ENCODE peak calls at places on chromosomes 4 and X, in seven cellular contexts. One of them, this sample, is unnamed.

GRCh38 chr4:21656832-21657231 is 291.7 kb downstream of the KCNIP4 start:
- DNase-seq in GM12864: no peak
- DNase-seq in activated T-cell treated with anti-CD3 and anti-CD28 coated beads for 48 hours: no peak
- DNase-seq in nucleus accumbens: no peak
- DNase-seq in endothelial cell: no peak
- DNase-seq in uterus: no peak
- DNase-seq in left ventricle myocardium inferior: no peak
- DNase-seq in this sample: no peak

GRCh38 chrX:72108666-72109065 is 23.0 kb downstream of the RTL5 start:
- DNase-seq in GM12864: no peak
- DNase-seq in activated T-cell treated with anti-CD3 and anti-CD28 coated beads for 48 hours: no peak
- DNase-seq in nucleus accumbens: no peak
- DNase-seq in endothelial cell: no peak
- DNase-seq in uterus: no peak
- DNase-seq in left ventricle myocardium inferior: no peak
- DNase-seq in this sample: no peak

GRCh38 chr4:167234388-167234881 is at the start of gene SPOCK3:
- DNase-seq in GM12864: no peak
- DNase-seq in activated T-cell treated with anti-CD3 and anti-CD28 coated beads for 48 hours: no peak
- DNase-seq in nucleus accumbens: peak
- DNase-seq in endothelial cell: peak
- DNase-seq in uterus: no peak
- DNase-seq in left ventricle myocardium inferior: peak
- DNase-seq in this sample: peak

GRCh38 chrX:49186125-49187027 is at the start of gene PRICKLE3:
- DNase-seq in GM12864: no peak
- DNase-seq in activated T-cell treated with anti-CD3 and anti-CD28 coated beads for 48 hours: peak
- DNase-seq in nucleus accumbens: no peak
- DNase-seq in endothelial cell: peak
- DNase-seq in uterus: peak
- DNase-seq in left ventricle myocardium inferior: peak
- DNase-seq in this sample: peak

GRCh38 chr4:151417164-151417571 is 8.2 kb downstream of the FHIP1A start:
- DNase-seq in GM12864: no peak
- DNase-seq in activated T-cell treated with anti-CD3 and anti-CD28 coated beads for 48 hours: no peak
- DNase-seq in nucleus accumbens: no peak
- DNase-seq in endothelial cell: no peak
- DNase-seq in uterus: no peak
- DNase-seq in left ventricle myocardium inferior: no peak
- DNase-seq in this sample: no peak

GRCh38 chr4:124712417-124713212 is at the start of gene ANKRD50:
- DNase-seq in GM12864: peak
- DNase-seq in activated T-cell treated with anti-CD3 and anti-CD28 coated beads for 48 hours: peak
- DNase-seq in nucleus accumbens: peak
- DNase-seq in endothelial cell: peak
- DNase-seq in uterus: peak
- DNase-seq in left ventricle myocardium inferior: peak
- DNase-seq in this sample: peak

GRCh38 chr4:161931089-161931488 is 232.7 kb downstream of the FSTL5 start:
- DNase-seq in GM12864: no peak
- DNase-seq in activated T-cell treated with anti-CD3 and anti-CD28 coated beads for 48 hours: no peak
- DNase-seq in nucleus accumbens: no peak
- DNase-seq in endothelial cell: no peak
- DNase-seq in uterus: no peak
- DNase-seq in left ventricle myocardium inferior: no peak
- DNase-seq in this sample: no peak

GRCh38 chr4:8114456-8115202 is 44.0 kb downstream of the ABLIM2 start:
- DNase-seq in GM12864: no peak
- DNase-seq in activated T-cell treated with anti-CD3 and anti-CD28 coated beads for 48 hours: no peak
- DNase-seq in nucleus accumbens: no peak
- DNase-seq in endothelial cell: no peak
- DNase-seq in uterus: no peak
- DNase-seq in left ventricle myocardium inferior: no peak
- DNase-seq in this sample: no peak

GRCh38 chrX:50704360-50704759 is 109.6 kb downstream of the SHROOM4 start:
- DNase-seq in GM12864: no peak
- DNase-seq in activated T-cell treated with anti-CD3 and anti-CD28 coated beads for 48 hours: no peak
- DNase-seq in nucleus accumbens: no peak
- DNase-seq in endothelial cell: no peak
- DNase-seq in uterus: no peak
- DNase-seq in left ventricle myocardium inferior: no peak
- DNase-seq in this sample: no peak

GRCh38 chr4:150673793-150674192 is 91.8 kb downstream of the MAB21L2 start:
- DNase-seq in GM12864: no peak
- DNase-seq in activated T-cell treated with anti-CD3 and anti-CD28 coated beads for 48 hours: no peak
- DNase-seq in nucleus accumbens: no peak
- DNase-seq in endothelial cell: no peak
- DNase-seq in uterus: no peak
- DNase-seq in left ventricle myocardium inferior: no peak
- DNase-seq in this sample: no peak

GRCh38 chrX:72297953-72298730 is 7.6 kb downstream of the CITED1 start:
- DNase-seq in GM12864: no peak
- DNase-seq in activated T-cell treated with anti-CD3 and anti-CD28 coated beads for 48 hours: no peak
- DNase-seq in nucleus accumbens: no peak
- DNase-seq in endothelial cell: no peak
- DNase-seq in uterus: no peak
- DNase-seq in left ventricle myocardium inferior: no peak
- DNase-seq in this sample: no peak

GRCh38 chr4:176840166-176840565 is 47.4 kb upstream of the VEGFC start:
- DNase-seq in GM12864: no peak
- DNase-seq in activated T-cell treated with anti-CD3 and anti-CD28 coated beads for 48 hours: no peak
- DNase-seq in nucleus accumbens: no peak
- DNase-seq in endothelial cell: no peak
- DNase-seq in uterus: no peak
- DNase-seq in left ventricle myocardium inferior: no peak
- DNase-seq in this sample: no peak

GRCh38 chrX:41148553-41148952 is 63.3 kb downstream of the USP9X start:
- DNase-seq in GM12864: no peak
- DNase-seq in activated T-cell treated with anti-CD3 and anti-CD28 coated beads for 48 hours: no peak
- DNase-seq in nucleus accumbens: no peak
- DNase-seq in endothelial cell: no peak
- DNase-seq in uterus: no peak
- DNase-seq in left ventricle myocardium inferior: no peak
- DNase-seq in this sample: no peak

GRCh38 chrX:150454508-150455219 is 91.5 kb downstream of the MAMLD1 start:
- DNase-seq in GM12864: no peak
- DNase-seq in activated T-cell treated with anti-CD3 and anti-CD28 coated beads for 48 hours: no peak
- DNase-seq in nucleus accumbens: no peak
- DNase-seq in endothelial cell: no peak
- DNase-seq in uterus: no peak
- DNase-seq in left ventricle myocardium inferior: no peak
- DNase-seq in this sample: no peak

GRCh38 chrX:113457719-113458118 is 617.1 kb upstream of the AMOT start:
- DNase-seq in GM12864: no peak
- DNase-seq in activated T-cell treated with anti-CD3 and anti-CD28 coated beads for 48 hours: no peak
- DNase-seq in nucleus accumbens: no peak
- DNase-seq in endothelial cell: no peak
- DNase-seq in uterus: no peak
- DNase-seq in left ventricle myocardium inferior: no peak
- DNase-seq in this sample: no peak

GRCh38 chr4:140308366-140309123 is 64.9 kb upstream of the SCOC start:
- DNase-seq in GM12864: no peak
- DNase-seq in activated T-cell treated with anti-CD3 and anti-CD28 coated beads for 48 hours: no peak
- DNase-seq in nucleus accumbens: peak
- DNase-seq in endothelial cell: no peak
- DNase-seq in uterus: peak
- DNase-seq in left ventricle myocardium inferior: peak
- DNase-seq in this sample: peak

GRCh38 chr4:185383451-185383850 is 12.3 kb downstream of the LRP2BP start:
- DNase-seq in GM12864: no peak
- DNase-seq in activated T-cell treated with anti-CD3 and anti-CD28 coated beads for 48 hours: no peak
- DNase-seq in nucleus accumbens: no peak
- DNase-seq in endothelial cell: no peak
- DNase-seq in uterus: no peak
- DNase-seq in left ventricle myocardium inferior: no peak
- DNase-seq in this sample: no peak

GRCh38 chr4:102392033-102392744 is 46.9 kb upstream of the SLC39A8 start:
- DNase-seq in GM12864: no peak
- DNase-seq in activated T-cell treated with anti-CD3 and anti-CD28 coated beads for 48 hours: no peak
- DNase-seq in nucleus accumbens: no peak
- DNase-seq in endothelial cell: no peak
- DNase-seq in uterus: no peak
- DNase-seq in left ventricle myocardium inferior: no peak
- DNase-seq in this sample: no peak

GRCh38 chrX:120697053-120697452 is 67.2 kb upstream of the C1GALT1C1 start:
- DNase-seq in GM12864: peak
- DNase-seq in activated T-cell treated with anti-CD3 and anti-CD28 coated beads for 48 hours: no peak
- DNase-seq in nucleus accumbens: no peak
- DNase-seq in endothelial cell: no peak
- DNase-seq in uterus: no peak
- DNase-seq in left ventricle myocardium inferior: no peak
- DNase-seq in this sample: no peak

GRCh38 chrX:75522565-75523411 is at the start of gene ZDHHC15:
- DNase-seq in GM12864: no peak
- DNase-seq in activated T-cell treated with anti-CD3 and anti-CD28 coated beads for 48 hours: peak
- DNase-seq in nucleus accumbens: peak
- DNase-seq in endothelial cell: peak
- DNase-seq in uterus: peak
- DNase-seq in left ventricle myocardium inferior: peak
- DNase-seq in this sample: peak

GRCh38 chrX:6021316-6022091 is 207.2 kb downstream of the NLGN4X start:
- DNase-seq in GM12864: peak
- DNase-seq in activated T-cell treated with anti-CD3 and anti-CD28 coated beads for 48 hours: no peak
- DNase-seq in nucleus accumbens: peak
- DNase-seq in endothelial cell: peak
- DNase-seq in uterus: no peak
- DNase-seq in left ventricle myocardium inferior: no peak
- DNase-seq in this sample: no peak

GRCh38 chr4:169337510-169337909 is 66.8 kb upstream of the SH3RF1 start:
- DNase-seq in GM12864: no peak
- DNase-seq in activated T-cell treated with anti-CD3 and anti-CD28 coated beads for 48 hours: no peak
- DNase-seq in nucleus accumbens: no peak
- DNase-seq in endothelial cell: no peak
- DNase-seq in uterus: no peak
- DNase-seq in left ventricle myocardium inferior: no peak
- DNase-seq in this sample: no peak

GRCh38 chr4:8414377-8414776 is 26.1 kb downstream of the ACOX3 start:
- DNase-seq in GM12864: no peak
- DNase-seq in activated T-cell treated with anti-CD3 and anti-CD28 coated beads for 48 hours: peak
- DNase-seq in nucleus accumbens: no peak
- DNase-seq in endothelial cell: no peak
- DNase-seq in uterus: no peak
- DNase-seq in left ventricle myocardium inferior: no peak
- DNase-seq in this sample: no peak